ENCODE peak calls at places on chromosome X, in ten cellular contexts. One of them, this sample, is unnamed.

GRCh38 chrX:123927845-123928244 is 33.7 kb upstream of the STAG2 start:
- DNase-seq in fibroblast of lung: no peak
- DNase-seq in NCI-H1092 treated with DMSO at 0.1 percent for 48 hours: no peak
- DNase-seq in GM12891: no peak
- DNase-seq in ELF-1: no peak
- DNase-seq in head of caudate nucleus: no peak
- DNase-seq in Calu3: no peak
- DNase-seq in stimulated activated CD8-positive, alpha-beta memory T cell treated with anti-CD3 and anti-CD28 coated beads, Interleukin-15, amount 100 ng/mL, for 24 hours: no peak
- DNase-seq in occipital lobe: no peak
- DNase-seq in HCT116: no peak
- DNase-seq in this sample: no peak

GRCh38 chrX:5431823-5432222 is 796.8 kb downstream of the NLGN4X start:
- DNase-seq in fibroblast of lung: no peak
- DNase-seq in NCI-H1092 treated with DMSO at 0.1 percent for 48 hours: no peak
- DNase-seq in GM12891: no peak
- DNase-seq in ELF-1: no peak
- DNase-seq in head of caudate nucleus: no peak
- DNase-seq in Calu3: no peak
- DNase-seq in stimulated activated CD8-positive, alpha-beta memory T cell treated with anti-CD3 and anti-CD28 coated beads, Interleukin-15, amount 100 ng/mL, for 24 hours: no peak
- DNase-seq in occipital lobe: no peak
- DNase-seq in HCT116: no peak
- DNase-seq in this sample: no peak

GRCh38 chrX:17496407-17496806 is 121.4 kb downstream of the NHS start:
- DNase-seq in fibroblast of lung: no peak
- DNase-seq in NCI-H1092 treated with DMSO at 0.1 percent for 48 hours: no peak
- DNase-seq in GM12891: no peak
- DNase-seq in ELF-1: no peak
- DNase-seq in head of caudate nucleus: no peak
- DNase-seq in Calu3: peak
- DNase-seq in stimulated activated CD8-positive, alpha-beta memory T cell treated with anti-CD3 and anti-CD28 coated beads, Interleukin-15, amount 100 ng/mL, for 24 hours: no peak
- DNase-seq in occipital lobe: no peak
- DNase-seq in HCT116: no peak
- DNase-seq in this sample: no peak

GRCh38 chrX:110210417-110211139 is 107.3 kb downstream of the AMMECR1 start:
- DNase-seq in fibroblast of lung: peak
- DNase-seq in NCI-H1092 treated with DMSO at 0.1 percent for 48 hours: peak
- DNase-seq in GM12891: no peak
- DNase-seq in ELF-1: no peak
- DNase-seq in head of caudate nucleus: no peak
- DNase-seq in Calu3: no peak
- DNase-seq in stimulated activated CD8-positive, alpha-beta memory T cell treated with anti-CD3 and anti-CD28 coated beads, Interleukin-15, amount 100 ng/mL, for 24 hours: no peak
- DNase-seq in occipital lobe: no peak
- DNase-seq in HCT116: peak
- DNase-seq in this sample: no peak

GRCh38 chrX:138775501-138775900 is 64.0 kb upstream of the FGF13 start:
- DNase-seq in fibroblast of lung: peak
- DNase-seq in NCI-H1092 treated with DMSO at 0.1 percent for 48 hours: peak
- DNase-seq in GM12891: no peak
- DNase-seq in ELF-1: no peak
- DNase-seq in head of caudate nucleus: no peak
- DNase-seq in Calu3: no peak
- DNase-seq in stimulated activated CD8-positive, alpha-beta memory T cell treated with anti-CD3 and anti-CD28 coated beads, Interleukin-15, amount 100 ng/mL, for 24 hours: no peak
- DNase-seq in occipital lobe: no peak
- DNase-seq in HCT116: no peak
- DNase-seq in this sample: no peak

GRCh38 chrX:138745215-138745614 is 33.7 kb upstream of the FGF13 start:
- DNase-seq in fibroblast of lung: peak
- DNase-seq in NCI-H1092 treated with DMSO at 0.1 percent for 48 hours: peak
- DNase-seq in GM12891: no peak
- DNase-seq in ELF-1: peak
- DNase-seq in head of caudate nucleus: no peak
- DNase-seq in Calu3: peak
- DNase-seq in stimulated activated CD8-positive, alpha-beta memory T cell treated with anti-CD3 and anti-CD28 coated beads, Interleukin-15, amount 100 ng/mL, for 24 hours: no peak
- DNase-seq in occipital lobe: no peak
- DNase-seq in HCT116: no peak
- DNase-seq in this sample: peak

GRCh38 chrX:102669526-102669925 is 18.2 kb downstream of the GPRASP1 start:
- DNase-seq in fibroblast of lung: peak
- DNase-seq in NCI-H1092 treated with DMSO at 0.1 percent for 48 hours: no peak
- DNase-seq in GM12891: no peak
- DNase-seq in ELF-1: no peak
- DNase-seq in head of caudate nucleus: no peak
- DNase-seq in Calu3: no peak
- DNase-seq in stimulated activated CD8-positive, alpha-beta memory T cell treated with anti-CD3 and anti-CD28 coated beads, Interleukin-15, amount 100 ng/mL, for 24 hours: no peak
- DNase-seq in occipital lobe: no peak
- DNase-seq in HCT116: no peak
- DNase-seq in this sample: no peak

GRCh38 chrX:68920541-68920940 is 91.7 kb downstream of the EFNB1 start:
- DNase-seq in fibroblast of lung: no peak
- DNase-seq in NCI-H1092 treated with DMSO at 0.1 percent for 48 hours: no peak
- DNase-seq in GM12891: no peak
- DNase-seq in ELF-1: no peak
- DNase-seq in head of caudate nucleus: no peak
- DNase-seq in Calu3: no peak
- DNase-seq in stimulated activated CD8-positive, alpha-beta memory T cell treated with anti-CD3 and anti-CD28 coated beads, Interleukin-15, amount 100 ng/mL, for 24 hours: no peak
- DNase-seq in occipital lobe: no peak
- DNase-seq in HCT116: no peak
- DNase-seq in this sample: no peak

GRCh38 chrX:15391850-15392249 is 7.6 kb upstream of the VEGFD start:
- DNase-seq in fibroblast of lung: no peak
- DNase-seq in NCI-H1092 treated with DMSO at 0.1 percent for 48 hours: no peak
- DNase-seq in GM12891: no peak
- DNase-seq in ELF-1: peak
- DNase-seq in head of caudate nucleus: no peak
- DNase-seq in Calu3: no peak
- DNase-seq in stimulated activated CD8-positive, alpha-beta memory T cell treated with anti-CD3 and anti-CD28 coated beads, Interleukin-15, amount 100 ng/mL, for 24 hours: no peak
- DNase-seq in occipital lobe: no peak
- DNase-seq in HCT116: no peak
- DNase-seq in this sample: no peak

GRCh38 chrX:20056704-20057103 is 60.0 kb downstream of the MAP7D2 start:
- DNase-seq in fibroblast of lung: peak
- DNase-seq in NCI-H1092 treated with DMSO at 0.1 percent for 48 hours: no peak
- DNase-seq in GM12891: no peak
- DNase-seq in ELF-1: peak
- DNase-seq in head of caudate nucleus: peak
- DNase-seq in Calu3: peak
- DNase-seq in stimulated activated CD8-positive, alpha-beta memory T cell treated with anti-CD3 and anti-CD28 coated beads, Interleukin-15, amount 100 ng/mL, for 24 hours: no peak
- DNase-seq in occipital lobe: peak
- DNase-seq in HCT116: no peak
- DNase-seq in this sample: no peak

GRCh38 chrX:66553973-66554372 is 84.9 kb downstream of the EDA2R start:
- DNase-seq in fibroblast of lung: no peak
- DNase-seq in NCI-H1092 treated with DMSO at 0.1 percent for 48 hours: no peak
- DNase-seq in GM12891: no peak
- DNase-seq in ELF-1: no peak
- DNase-seq in head of caudate nucleus: no peak
- DNase-seq in Calu3: no peak
- DNase-seq in stimulated activated CD8-positive, alpha-beta memory T cell treated with anti-CD3 and anti-CD28 coated beads, Interleukin-15, amount 100 ng/mL, for 24 hours: no peak
- DNase-seq in occipital lobe: no peak
- DNase-seq in HCT116: no peak
- DNase-seq in this sample: no peak

GRCh38 chrX:23883737-23884354 is 23.9 kb downstream of the APOO start:
- DNase-seq in fibroblast of lung: peak
- DNase-seq in NCI-H1092 treated with DMSO at 0.1 percent for 48 hours: no peak
- DNase-seq in GM12891: no peak
- DNase-seq in ELF-1: peak
- DNase-seq in head of caudate nucleus: no peak
- DNase-seq in Calu3: no peak
- DNase-seq in stimulated activated CD8-positive, alpha-beta memory T cell treated with anti-CD3 and anti-CD28 coated beads, Interleukin-15, amount 100 ng/mL, for 24 hours: no peak
- DNase-seq in occipital lobe: no peak
- DNase-seq in HCT116: peak
- DNase-seq in this sample: no peak

GRCh38 chrX:77003956-77004355 is 443.2 kb upstream of the FGF16 start:
- DNase-seq in fibroblast of lung: peak
- DNase-seq in NCI-H1092 treated with DMSO at 0.1 percent for 48 hours: no peak
- DNase-seq in GM12891: no peak
- DNase-seq in ELF-1: no peak
- DNase-seq in head of caudate nucleus: no peak
- DNase-seq in Calu3: no peak
- DNase-seq in stimulated activated CD8-positive, alpha-beta memory T cell treated with anti-CD3 and anti-CD28 coated beads, Interleukin-15, amount 100 ng/mL, for 24 hours: no peak
- DNase-seq in occipital lobe: no peak
- DNase-seq in HCT116: no peak
- DNase-seq in this sample: no peak

GRCh38 chrX:48531359-48531954 is 8.1 kb upstream of the TBC1D25 start:
- DNase-seq in fibroblast of lung: peak
- DNase-seq in NCI-H1092 treated with DMSO at 0.1 percent for 48 hours: no peak
- DNase-seq in GM12891: no peak
- DNase-seq in ELF-1: no peak
- DNase-seq in head of caudate nucleus: no peak
- DNase-seq in Calu3: peak
- DNase-seq in stimulated activated CD8-positive, alpha-beta memory T cell treated with anti-CD3 and anti-CD28 coated beads, Interleukin-15, amount 100 ng/mL, for 24 hours: no peak
- DNase-seq in occipital lobe: no peak
- DNase-seq in HCT116: no peak
- DNase-seq in this sample: no peak

GRCh38 chrX:39985551-39985950 is 112.2 kb downstream of the BCOR start:
- DNase-seq in fibroblast of lung: no peak
- DNase-seq in NCI-H1092 treated with DMSO at 0.1 percent for 48 hours: no peak
- DNase-seq in GM12891: no peak
- DNase-seq in ELF-1: peak
- DNase-seq in head of caudate nucleus: no peak
- DNase-seq in Calu3: no peak
- DNase-seq in stimulated activated CD8-positive, alpha-beta memory T cell treated with anti-CD3 and anti-CD28 coated beads, Interleukin-15, amount 100 ng/mL, for 24 hours: no peak
- DNase-seq in occipital lobe: no peak
- DNase-seq in HCT116: no peak
- DNase-seq in this sample: no peak

GRCh38 chrX:69016220-69016941 is 148.9 kb downstream of the PJA1 start:
- DNase-seq in fibroblast of lung: no peak
- DNase-seq in NCI-H1092 treated with DMSO at 0.1 percent for 48 hours: no peak
- DNase-seq in GM12891: no peak
- DNase-seq in ELF-1: no peak
- DNase-seq in head of caudate nucleus: no peak
- DNase-seq in Calu3: no peak
- DNase-seq in stimulated activated CD8-positive, alpha-beta memory T cell treated with anti-CD3 and anti-CD28 coated beads, Interleukin-15, amount 100 ng/mL, for 24 hours: no peak
- DNase-seq in occipital lobe: no peak
- DNase-seq in HCT116: no peak
- DNase-seq in this sample: no peak

GRCh38 chrX:45756562-45756961 is 555.9 kb upstream of the DIPK2B start:
- DNase-seq in fibroblast of lung: peak
- DNase-seq in NCI-H1092 treated with DMSO at 0.1 percent for 48 hours: peak
- DNase-seq in GM12891: no peak
- DNase-seq in ELF-1: no peak
- DNase-seq in head of caudate nucleus: no peak
- DNase-seq in Calu3: no peak
- DNase-seq in stimulated activated CD8-positive, alpha-beta memory T cell treated with anti-CD3 and anti-CD28 coated beads, Interleukin-15, amount 100 ng/mL, for 24 hours: no peak
- DNase-seq in occipital lobe: no peak
- DNase-seq in HCT116: no peak
- DNase-seq in this sample: no peak